ENCODE peak calls at places on chromosome 12, in four cellular contexts. K is fibroblast of the aortic adventitia, V is cardiac muscle cell, Q is cardiac fibroblast. D is an unnamed sample.

GRCh38 chr12:107593713-107594381 is 91.8 kb upstream of the PWP1 start:
- DNase-seq in K (no peak), V (no peak), Q (peak; percentile 38), D (peak; percentile 28)

GRCh38 chr12:97283297-97283696 is 179.3 kb upstream of the RMST start:
- DNase-seq in K (no peak), V (no peak), Q (no peak), D (no peak)

GRCh38 chr12:53231859-53232640 is at the start of gene RARG:
- DNase-seq in K (peak; percentile 61), V (peak; percentile 56), Q (peak; percentile 24), D (no peak)

GRCh38 chr12:64767495-64767894 is 8.3 kb upstream of the GNS start:
- DNase-seq in K (no peak), V (no peak), Q (no peak), D (no peak)

GRCh38 chr12:61823102-61823501 is 437.1 kb upstream of the USP15 start:
- DNase-seq in K (no peak), V (no peak), Q (no peak), D (no peak)

GRCh38 chr12:49093746-49094103 is 876 bp downstream of the DHH start:
- DNase-seq in K (no peak), V (no peak), Q (no peak), D (no peak)

GRCh38 chr12:56683-57346 is 9.8 kb upstream of the IQSEC3 start:
- DNase-seq in K (no peak), V (no peak), Q (no peak), D (no peak)

GRCh38 chr12:63353559-63353958 is 202.6 kb upstream of the AVPR1A start:
- DNase-seq in K (no peak), V (peak; percentile 12), Q (peak; percentile 55), D (no peak)

GRCh38 chr12:56487448-56488040 is 417 bp downstream of the GLS2 start:
- DNase-seq in K (no peak), V (no peak), Q (peak; percentile 4), D (no peak)

GRCh38 chr12:103503546-103504480 is 8.0 kb upstream of the C12orf42 start:
- DNase-seq in K (no peak), V (no peak), Q (no peak), D (peak; percentile 3)

GRCh38 chr12:132153501-132154340 is 9.5 kb downstream of the NOC4L start:
- DNase-seq in K (peak; percentile 70), V (peak; percentile 85), Q (peak; percentile 68), D (no peak)

GRCh38 chr12:25449007-25449406 is 104.1 kb downstream of the LMNTD1 start:
- DNase-seq in K (no peak), V (no peak), Q (no peak), D (no peak)

GRCh38 chr12:111426341-111427185 is 20.8 kb downstream of the SH2B3 start:
- DNase-seq in K (no peak), V (no peak), Q (peak; percentile 73), D (no peak)

GRCh38 chr12:131803995-131804521 is 24.1 kb upstream of the MMP17 start:
- DNase-seq in K (peak; percentile 76), V (peak; percentile 65), Q (peak; percentile 63), D (no peak)

GRCh38 chr12:89134213-89134770 is 218.0 kb downstream of the DUSP6 start:
- DNase-seq in K (peak; percentile 67), V (peak; percentile 64), Q (no peak), D (no peak)

GRCh38 chr12:89544730-89545184 is 18.9 kb upstream of the POC1B start:
- DNase-seq in K (peak; percentile 31), V (peak; percentile 53), Q (peak; percentile 43), D (peak; percentile 46)

GRCh38 chr12:119229837-119230236 is 51.1 kb downstream of the HSPB8 start:
- DNase-seq in K (peak; percentile 53), V (peak; percentile 67), Q (peak; percentile 62), D (peak; percentile 13)

GRCh38 chr12:40647651-40648050 is 44.6 kb upstream of the CNTN1 start:
- DNase-seq in K (no peak), V (no peak), Q (no peak), D (no peak)

GRCh38 chr12:98572010-98572409 is 21.5 kb upstream of the SLC25A3 start:
- DNase-seq in K (no peak), V (peak; percentile 9), Q (no peak), D (no peak)
- TF ChIP-seq CTCF in K (peak; percentile 42), V (peak; percentile 38), Q (peak; percentile 40), D (peak; percentile 37)

GRCh38 chr12:94650143-94651056 is at the start of gene TMCC3:
- DNase-seq in K (peak; percentile 12), V (peak; percentile 65), Q (peak; percentile 27), D (no peak)
- TF ChIP-seq CTCF in K (no peak), V (no peak), Q (no peak), D (no peak)

GRCh38 chr12:95959107-95959506 is 16.0 kb downstream of the AMDHD1 start:
- DNase-seq in K (peak; percentile 29), V (peak; percentile 18), Q (peak; percentile 28), D (no peak)

GRCh38 chr12:95960241-95960640 is 17.1 kb downstream of the AMDHD1 start:
- DNase-seq in K (no peak), V (no peak), Q (no peak), D (no peak)

GRCh38 chr12:95966287-95966870 is 23.2 kb downstream of the AMDHD1 start:
- DNase-seq in K (no peak), V (no peak), Q (no peak), D (no peak)

GRCh38 chr12:95967301-95967700 is 24.2 kb downstream of the AMDHD1 start:
- DNase-seq in K (no peak), V (no peak), Q (no peak), D (no peak)

GRCh38 chr12:95963104-95963503 is 20.0 kb downstream of the AMDHD1 start:
- DNase-seq in K (no peak), V (no peak), Q (no peak), D (no peak)
- TF ChIP-seq CTCF in K (no peak), V (no peak), Q (peak; percentile 10), D (peak; percentile 5)

DNA sequence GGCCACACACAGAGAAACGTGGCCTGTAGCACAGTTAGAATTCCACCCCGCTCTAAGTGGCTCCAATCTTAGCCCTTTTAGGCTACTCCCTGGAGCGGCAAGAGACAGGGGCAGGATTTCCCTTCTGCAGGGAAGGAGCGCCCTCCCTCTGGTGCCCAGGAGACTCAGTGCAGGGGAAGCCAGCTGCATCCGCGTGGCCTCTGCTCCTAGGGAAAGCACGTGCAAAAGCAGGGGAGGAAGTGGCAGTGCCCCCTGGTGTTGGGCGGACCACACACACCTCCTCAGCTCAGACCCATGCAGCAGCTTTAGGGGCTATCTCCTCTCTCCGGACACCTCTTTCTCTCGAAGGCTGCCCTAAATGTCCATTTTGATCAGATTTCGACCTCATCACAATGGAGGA is 50.0 kb downstream of the SPRING1 start:
- DNase-seq in K (no peak), V (peak; percentile 26), Q (peak; percentile 28), D (no peak)
- TF ChIP-seq CTCF in K (peak; percentile 25), V (peak; percentile 47), Q (peak; percentile 44), D (peak; percentile 39)

GRCh38 chr12:92927055-92927435 is 2.0 kb downstream of the EEA1 start:
- DNase-seq in K (peak; percentile 51), V (peak; percentile 43), Q (peak; percentile 63), D (no peak)
- TF ChIP-seq CTCF in K (peak; percentile 28), V (no peak), Q (peak; percentile 16), D (peak; percentile 6)

GRCh38 chr12:118064608-118065007 is 3.6 kb upstream of the WSB2 start:
- DNase-seq in K (no peak), V (no peak), Q (no peak), D (no peak)
- TF ChIP-seq CTCF in K (peak; percentile 35), V (peak; percentile 14), Q (peak; percentile 19), D (no peak)

GRCh38 chr12:121030576-121031212 is 8.4 kb downstream of the OASL start:
- DNase-seq in K (no peak), V (no peak), Q (no peak), D (no peak)

GRCh38 chr12:121025442-121026226 is 9.3 kb upstream of the C12orf43 start:
- DNase-seq in K (no peak), V (no peak), Q (no peak), D (no peak)

GRCh38 chr12:121023799-121024198 is 7.5 kb upstream of the C12orf43 start:
- DNase-seq in K (no peak), V (no peak), Q (no peak), D (no peak)

GRCh38 chr12:121022713-121023112 is 6.4 kb upstream of the C12orf43 start:
- DNase-seq in K (no peak), V (no peak), Q (no peak), D (no peak)

DNA sequence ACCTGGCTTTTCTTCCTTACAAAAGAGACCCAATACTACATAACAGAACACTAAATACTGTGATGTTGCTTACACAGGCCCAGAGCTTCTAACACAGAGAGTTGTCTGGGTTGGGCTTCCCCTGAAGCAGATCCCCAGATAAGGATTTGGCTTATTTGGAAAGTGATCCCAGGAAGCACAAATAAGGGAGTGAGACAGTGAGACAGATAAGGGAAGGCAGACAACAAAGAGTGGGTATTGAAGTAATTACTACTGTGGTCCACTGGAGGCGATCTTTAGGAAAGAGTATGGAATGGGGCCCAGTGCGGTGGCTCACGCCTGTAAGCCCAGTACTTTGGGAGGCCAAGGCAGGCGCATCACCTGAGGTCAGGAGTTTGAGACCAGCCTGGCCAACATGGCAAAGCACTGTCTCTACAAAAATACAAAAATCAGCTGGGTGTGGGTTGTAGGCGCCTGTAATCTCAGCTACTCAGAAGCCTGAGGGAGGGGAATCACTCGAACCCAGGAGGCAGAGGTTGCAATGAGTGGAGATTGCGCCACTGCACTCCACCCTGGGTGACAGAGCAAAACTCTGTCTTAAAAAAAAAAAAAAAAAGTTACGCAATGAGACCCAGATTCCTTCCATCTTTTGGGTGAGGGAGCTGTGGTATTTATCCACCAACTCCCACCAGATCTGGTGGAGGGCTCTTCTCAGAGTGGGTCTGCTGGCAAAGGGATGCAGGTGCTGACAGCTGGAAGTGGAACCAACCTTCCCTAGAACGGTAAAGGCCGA is 10.2 kb upstream of the C12orf43 start:
- DNase-seq in K (no peak), V (peak; percentile 19), Q (no peak), D (no peak)
- TF ChIP-seq CTCF in K (peak; percentile 6), V (peak; percentile 18), Q (no peak), D (no peak)

DNA sequence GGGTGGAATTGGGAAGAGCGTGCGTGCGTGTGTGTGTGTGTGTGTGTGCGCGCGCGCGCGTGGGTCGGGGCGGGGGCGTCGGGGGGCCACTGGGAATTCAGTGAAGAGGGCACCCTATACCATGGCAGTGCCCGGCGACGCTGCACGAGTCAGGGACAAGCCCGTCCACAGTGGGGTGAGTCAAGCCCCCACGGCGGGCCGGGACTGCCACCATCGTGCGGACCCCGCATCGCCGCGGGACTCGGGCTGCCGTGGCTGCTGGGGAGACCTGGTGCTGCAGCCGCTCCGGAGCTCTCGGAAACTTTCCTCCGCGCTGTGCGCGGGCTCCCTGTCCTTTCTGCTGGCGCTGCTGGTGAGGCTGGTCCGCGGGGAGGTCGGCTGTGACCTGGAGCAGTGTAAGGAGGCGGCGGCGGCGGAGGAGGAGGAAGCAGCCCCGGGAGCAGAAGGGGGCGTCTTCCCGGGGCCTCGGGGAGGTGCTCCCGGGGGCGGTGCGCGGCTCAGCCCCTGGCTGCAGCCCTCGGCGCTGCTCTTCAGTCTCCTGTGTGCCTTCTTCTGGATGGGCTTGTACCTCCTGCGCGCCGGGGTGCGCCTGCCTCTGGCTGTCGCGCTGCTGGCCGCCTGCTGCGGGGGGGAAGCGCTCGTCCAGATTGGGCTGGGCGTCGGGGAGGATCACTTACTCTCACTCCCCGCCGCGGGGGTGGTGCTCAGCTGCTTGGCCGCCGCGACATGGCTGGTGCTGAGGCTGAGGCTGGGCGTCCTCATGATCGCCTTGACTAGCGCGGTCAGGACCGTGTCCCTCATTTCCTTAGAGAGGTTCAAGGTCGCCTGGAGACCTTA is 1.0 kb downstream of the PDE3A start:
- DNase-seq in K (peak; percentile 54), V (peak; percentile 91), Q (peak; percentile 77), D (no peak)
- TF ChIP-seq CTCF in K (peak; percentile 33), V (no peak), Q (peak; percentile 28), D (no peak)